ENCODE peak calls at places on chromosomes 6 and 20, in six cellular contexts. R is tibial artery, X is right cardiac atrium, Y is NCI-H748 treated with DMSO at 0.1 percent for 48 hours, U is mesenchymal stem cell, A is spleen. P is an unnamed sample.
A peak's percentile ranks its signal among the peaks of the same experiment; 100 is the strongest.

GRCh38 chr20:35328095-35328685 is 36.0 kb upstream of the FAM83C start:
- DNase-seq in R (no peak), A (no peak), U (peak; percentile 7), X (no peak), Y (no peak), P (no peak)

GRCh38 chr6:113871975-113872374 is 14.8 kb downstream of the MARCKS start:
- DNase-seq in R (no peak), A (no peak), U (no peak), X (no peak), Y (no peak), P (no peak)

GRCh38 chr6:138795809-138796469 is at the start of gene ECT2L:
- DNase-seq in U (peak; percentile 53), X (peak; percentile 95), Y (peak; percentile 86), A (peak; percentile 86), R (peak; percentile 52), P (peak; percentile 57)

GRCh38 chr20:3729811-3730550 is 2.5 kb upstream of the HSPA12B start:
- DNase-seq in U (no peak), Y (no peak), A (peak; percentile 59), X (peak; percentile 55), R (no peak), P (no peak)

GRCh38 chr20:15900443-15900842 is 672.8 kb downstream of the KIF16B start:
- DNase-seq in R (no peak), Y (no peak), X (no peak), U (no peak), A (no peak), P (no peak)

GRCh38 chr20:34984756-34985261 is 29.1 kb downstream of the MYH7B start:
- DNase-seq in Y (no peak), A (no peak), R (no peak), U (no peak), X (peak; percentile 60), P (no peak)

GRCh38 chr6:25138697-25139051 is 140.5 kb upstream of the CARMIL1 start:
- DNase-seq in A (no peak), U (no peak), R (no peak), Y (no peak), X (no peak), P (no peak)

GRCh38 chr6:34791164-34791841 is 580 bp upstream of the BLTP3A start:
- DNase-seq in X (peak; percentile 75), R (peak; percentile 38), U (peak; percentile 55), Y (peak; percentile 65), A (peak; percentile 84), P (peak; percentile 31)

GRCh38 chr20:23583526-23583925 is 15.2 kb upstream of the CST9L start:
- DNase-seq in U (no peak), R (no peak), X (no peak), A (no peak), Y (no peak), P (no peak)

GRCh38 chr6:29651413-29652197 is 5.3 kb upstream of the MOG start:
- DNase-seq in R (no peak), Y (peak; percentile 57), A (no peak), X (no peak), U (peak; percentile 57), P (no peak)

GRCh38 chr6:20350215-20350614 is 51.5 kb upstream of the E2F3 start:
- DNase-seq in U (peak; percentile 87), R (no peak), Y (no peak), A (no peak), X (no peak), P (no peak)

GRCh38 chr6:14353263-14353662 is 235.7 kb downstream of the CD83 start:
- DNase-seq in Y (no peak), X (no peak), R (no peak), A (no peak), U (no peak), P (no peak)

GRCh38 chr6:76644231-76644630 is 571.8 kb upstream of the IMPG1 start:
- DNase-seq in R (no peak), A (no peak), U (no peak), Y (no peak), X (no peak), P (no peak)

GRCh38 chr20:32589256-32589655 is 4.1 kb upstream of the NOL4L start:
- DNase-seq in A (no peak), U (no peak), X (peak; percentile 43), R (no peak), Y (no peak), P (no peak)

GRCh38 chr6:43708857-43709653 is 21.5 kb upstream of the MRPS18A start:
- DNase-seq in A (no peak), R (no peak), U (peak; percentile 91), Y (no peak), X (peak; percentile 60), P (peak; percentile 85)

GRCh38 chr6:34227656-34228421 is 8.8 kb upstream of the HMGA1 start:
- DNase-seq in X (no peak), R (no peak), Y (no peak), A (peak; percentile 66), U (no peak), P (no peak)

GRCh38 chr20:32052792-32053362 is 835 bp downstream of the HCK start:
- DNase-seq in U (no peak), X (peak; percentile 89), A (peak; percentile 96), Y (no peak), R (peak; percentile 44), P (no peak)

GRCh38 chr20:8700756-8701155 is 368.1 kb upstream of the PLCB4 start:
- DNase-seq in U (no peak), R (no peak), X (no peak), A (no peak), Y (no peak), P (no peak)

GRCh38 chr20:41418739-41419293 is 52.2 kb upstream of the EMILIN3 start:
- DNase-seq in R (no peak), Y (no peak), U (no peak), X (no peak), A (no peak), P (no peak)

GRCh38 chr20:34180460-34181108 is 60.6 kb upstream of the ASIP start:
- DNase-seq in A (no peak), Y (no peak), U (no peak), X (no peak), R (no peak), P (no peak)

GRCh38 chr6:22433745-22434144 is 135.6 kb upstream of the HDGFL1 start:
- DNase-seq in U (no peak), Y (no peak), R (no peak), X (no peak), A (no peak), P (no peak)

GRCh38 chr6:39615622-39616021 is 109.6 kb downstream of the KIF6 start:
- DNase-seq in R (no peak), U (no peak), A (no peak), X (no peak), Y (no peak), P (no peak)

GRCh38 chr6:144151010-144151727 is 852 bp downstream of the STX11 start:
- DNase-seq in U (peak; percentile 37), Y (no peak), X (no peak), A (peak; percentile 77), R (no peak), P (peak; percentile 20)

GRCh38 chr6:129476248-129476564 is 233.8 kb downstream of the ARHGAP18 start:
- DNase-seq in X (no peak), U (no peak), R (no peak), A (no peak), Y (no peak), P (no peak)

GRCh38 chr20:38427655-38428023 is 7.5 kb downstream of the SNHG17 start:
- DNase-seq in U (no peak), X (no peak), A (no peak), R (no peak), Y (no peak), P (no peak)

GRCh38 chr20:34074101-34074760 is 37.8 kb downstream of the EIF2S2 start:
- DNase-seq in Y (no peak), X (no peak), R (no peak), U (peak; percentile 22), A (no peak), P (no peak)

GRCh38 chr6:150058231-150058792 is 10.6 kb downstream of the ULBP3 start:
- DNase-seq in A (no peak), R (no peak), Y (no peak), U (no peak), X (no peak), P (no peak)

GRCh38 chr20:51884561-51884960 is 82.2 kb upstream of the SALL4 start:
- DNase-seq in X (no peak), R (no peak), A (no peak), U (peak; percentile 34), Y (no peak), P (no peak)

GRCh38 chr6:73713426-73714147 is 17.6 kb downstream of the CD109 start:
- DNase-seq in X (no peak), R (no peak), Y (no peak), U (peak; percentile 38), A (no peak), P (no peak)

GRCh38 chr6:125872259-125872921 is 81.6 kb downstream of the NCOA7 start:
- DNase-seq in R (no peak), Y (no peak), U (no peak), A (no peak), X (no peak), P (no peak)

GRCh38 chr6:43748765-43749164 is 21.2 kb upstream of the VEGFA start:
- DNase-seq in A (no peak), R (no peak), U (no peak), X (no peak), Y (no peak), P (no peak)

GRCh38 chr6:33297956-33298772 is 578 bp downstream of the RGL2 start:
- DNase-seq in Y (no peak), X (peak; percentile 85), U (peak; percentile 96), R (peak; percentile 85), A (peak; percentile 90), P (peak; percentile 84)

GRCh38 chr20:7490288-7490687 is 450.0 kb downstream of the HAO1 start:
- DNase-seq in A (no peak), Y (no peak), X (no peak), U (no peak), R (no peak), P (no peak)

GRCh38 chr20:12698817-12699216 is 310.0 kb upstream of the SPTLC3 start:
- DNase-seq in A (no peak), X (no peak), R (no peak), Y (no peak), U (peak; percentile 1), P (no peak)

GRCh38 chr6:124119591-124119990 is 315.9 kb downstream of the NKAIN2 start:
- DNase-seq in A (no peak), X (no peak), R (no peak), Y (peak; percentile 29), U (no peak), P (no peak)

GRCh38 chr6:57822896-57823358 is 505.5 kb downstream of the PRIM2 start:
- DNase-seq in A (no peak), Y (no peak), X (no peak), U (no peak), R (no peak), P (no peak)

GRCh38 chr20:40689100-40689942 is at the start of gene MAFB:
- DNase-seq in X (peak; percentile 98), A (peak; percentile 93), Y (peak; percentile 83), U (peak; percentile 93), R (peak; percentile 92), P (peak; percentile 89)

GRCh38 chr20:54481442-54481841 is 6.0 kb downstream of the DOK5 start:
- DNase-seq in X (no peak), U (no peak), Y (no peak), R (no peak), A (no peak), P (no peak)

GRCh38 chr20:2521369-2522305 is 12.9 kb upstream of the ZNF343 start:
- DNase-seq in R (no peak), Y (peak; percentile 64), A (no peak), U (peak; percentile 56), X (no peak), P (no peak)

GRCh38 chr20:63706852-63707557 is 771 bp downstream of the ARFRP1 start:
- DNase-seq in X (peak; percentile 75), A (peak; percentile 91), R (no peak), Y (peak; percentile 1), U (peak; percentile 57), P (peak; percentile 44)

P was measured in uterus.